ENCODE peak calls at places on chromosomes 12 and 14, in eight cellular contexts. I, P, X, B, J, V, K and Y are unnamed samples.

GRCh38 chr12:53096761-53097160 is 706 bp upstream of the IGFBP6 start:
- DNase-seq in I (no peak), P (no peak), X (no peak), B (no peak), J (no peak), V (no peak), K (no peak), Y (no peak)

GRCh38 chr12:24894869-24895268 is 54.0 kb downstream of the BCAT1 start:
- DNase-seq in I (no peak), P (no peak), X (no peak), B (no peak), J (no peak), V (no peak), K (no peak), Y (no peak)

GRCh38 chr12:110316861-110317260 is 35.8 kb downstream of the ATP2A2 start:
- DNase-seq in I (no peak), P (no peak), X (no peak), B (no peak), J (peak), V (no peak), K (no peak), Y (peak)

GRCh38 chr12:72028966-72029365 is 90.3 kb downstream of the TPH2 start:
- DNase-seq in I (no peak), P (no peak), X (no peak), B (no peak), J (no peak), V (no peak), K (no peak), Y (no peak)

GRCh38 chr14:74568896-74569295 is 43.1 kb downstream of the LTBP2 start:
- DNase-seq in I (no peak), P (no peak), X (no peak), B (no peak), J (no peak), V (peak), K (peak), Y (peak)

GRCh38 chr12:119208626-119209061 is 29.9 kb downstream of the HSPB8 start:
- DNase-seq in I (no peak), P (no peak), X (no peak), B (no peak), J (peak), V (peak), K (peak), Y (peak)

GRCh38 chr14:78904094-78904493 is 733.9 kb downstream of the NRXN3 start:
- DNase-seq in I (no peak), P (no peak), X (no peak), B (no peak), J (no peak), V (no peak), K (no peak), Y (no peak)

GRCh38 chr12:52358575-52359350 is 8.5 kb downstream of the KRT85 start:
- DNase-seq in I (no peak), P (no peak), X (peak), B (no peak), J (no peak), V (no peak), K (no peak), Y (peak)

GRCh38 chr12:42496886-42497285 is 92.7 kb downstream of the PRICKLE1 start:
- DNase-seq in I (no peak), P (no peak), X (no peak), B (no peak), J (no peak), V (no peak), K (no peak), Y (no peak)

GRCh38 chr14:105525861-105526780 is at the start of gene TMEM121:
- DNase-seq in I (peak), P (peak), X (peak), B (no peak), J (no peak), V (no peak), K (no peak), Y (no peak)

GRCh38 chr12:47022296-47022695 is 57.1 kb upstream of the PCED1B start:
- DNase-seq in I (no peak), P (no peak), X (no peak), B (no peak), J (peak), V (no peak), K (no peak), Y (peak)

GRCh38 chr12:46356655-46357437 is 15.7 kb downstream of the SLC38A2 start:
- DNase-seq in I (no peak), P (no peak), X (no peak), B (no peak), J (no peak), V (no peak), K (no peak), Y (no peak)

GRCh38 chr12:119227292-119227691 is 48.6 kb downstream of the HSPB8 start:
- DNase-seq in I (no peak), P (no peak), X (no peak), B (no peak), J (no peak), V (no peak), K (no peak), Y (no peak)

GRCh38 chr12:130602251-130602650 is 113.8 kb downstream of the RIMBP2 start:
- DNase-seq in I (no peak), P (no peak), X (no peak), B (no peak), J (no peak), V (no peak), K (no peak), Y (no peak)

GRCh38 chr12:124385219-124385969 is 90.5 kb downstream of the RFLNA start:
- DNase-seq in I (no peak), P (no peak), X (no peak), B (no peak), J (peak), V (no peak), K (no peak), Y (peak)

GRCh38 chr12:126454581-126454980 is 1389.3 kb downstream of the AACS start:
- DNase-seq in I (no peak), P (no peak), X (no peak), B (no peak), J (no peak), V (no peak), K (no peak), Y (no peak)

GRCh38 chr12:12726543-12727093 is 9.4 kb downstream of the CDKN1B start:
- DNase-seq in I (no peak), P (no peak), X (peak), B (no peak), J (peak), V (no peak), K (no peak), Y (peak)

GRCh38 chr12:102300824-102301461 is 103.3 kb upstream of the PMCH start:
- DNase-seq in I (no peak), P (no peak), X (peak), B (peak), J (peak), V (no peak), K (no peak), Y (peak)

GRCh38 chr14:104557086-104557485 is 22.5 kb upstream of the C14orf180 start:
- DNase-seq in I (no peak), P (no peak), X (no peak), B (no peak), J (no peak), V (peak), K (no peak), Y (no peak)

GRCh38 chr12:3216726-3217682 is 139.8 kb downstream of the TSPAN9 start:
- DNase-seq in I (no peak), P (no peak), X (no peak), B (peak), J (peak), V (no peak), K (no peak), Y (peak)

GRCh38 chr14:101231828-101232227 is 328.3 kb upstream of the RTL1 start:
- DNase-seq in I (no peak), P (no peak), X (no peak), B (no peak), J (no peak), V (no peak), K (no peak), Y (no peak)

GRCh38 chr12:121626087-121626852 is at the start of gene ORAI1:
- DNase-seq in I (peak), P (peak), X (peak), B (peak), J (peak), V (peak), K (peak), Y (peak)

GRCh38 chr12:121628536-121628935 is 2.2 kb downstream of the ORAI1 start:
- DNase-seq in I (no peak), P (no peak), X (no peak), B (no peak), J (no peak), V (no peak), K (no peak), Y (no peak)

GRCh38 chr12:121630791-121631190 is 4.5 kb downstream of the ORAI1 start:
- DNase-seq in I (no peak), P (no peak), X (no peak), B (no peak), J (no peak), V (no peak), K (no peak), Y (no peak)

GRCh38 chr12:121628037-121628436 is 1.7 kb downstream of the ORAI1 start:
- DNase-seq in I (no peak), P (no peak), X (no peak), B (no peak), J (no peak), V (no peak), K (peak), Y (peak)

DNA sequence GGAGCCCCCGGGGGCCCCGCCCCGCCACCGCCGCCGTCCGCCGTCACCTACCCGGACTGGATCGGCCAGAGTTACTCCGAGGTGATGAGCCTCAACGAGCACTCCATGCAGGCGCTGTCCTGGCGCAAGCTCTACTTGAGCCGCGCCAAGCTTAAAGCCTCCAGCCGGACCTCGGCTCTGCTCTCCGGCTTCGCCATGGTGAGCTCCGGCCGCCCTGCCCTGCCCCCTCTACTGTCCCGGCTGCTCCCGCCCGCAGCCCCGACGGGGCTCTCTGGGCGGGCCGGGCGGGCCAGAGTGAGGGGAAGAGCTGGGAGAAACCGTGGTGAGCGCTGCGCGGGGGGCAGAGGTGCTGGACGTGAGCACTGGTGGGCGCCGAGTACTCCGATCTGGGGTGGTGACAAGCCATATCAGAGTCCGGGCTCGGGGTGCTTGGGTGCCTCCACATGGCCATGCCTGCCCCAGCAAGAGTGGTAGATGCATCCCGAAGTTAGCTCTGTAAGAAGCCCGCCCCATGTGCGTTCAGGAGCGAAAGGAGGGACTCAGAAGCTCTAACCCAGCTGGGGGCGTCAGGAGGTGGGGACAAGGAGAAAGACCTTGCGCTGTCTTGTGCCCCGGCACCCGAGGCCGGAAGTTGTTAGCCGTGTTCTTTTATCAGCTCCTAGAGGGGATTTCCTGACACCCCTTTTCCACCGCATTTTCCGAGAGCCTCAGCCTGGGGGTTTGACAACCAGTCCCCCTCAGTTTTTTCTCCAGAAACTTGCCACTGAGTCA is 708 bp downstream of the ORAI1 start:
- DNase-seq in I (peak), P (peak), X (peak), B (no peak), J (peak), V (peak), K (peak), Y (peak)
- TF ChIP-seq CTCF in I (no peak), P (peak), X (peak), B (no peak), J (no peak), V (no peak), K (no peak), Y (peak)

GRCh38 chr12:27969901-27970390 is 2.6 kb downstream of the PTHLH start:
- DNase-seq in I (peak), P (peak), X (peak), B (peak), J (peak), V (peak), K (peak), Y (peak)
- TF ChIP-seq CTCF in I (no peak), P (no peak), X (peak), B (no peak), J (no peak), V (no peak), K (no peak), Y (no peak)

GRCh38 chr14:88868558-88869159 is 44.2 kb downstream of the TTC8 start:
- DNase-seq in I (no peak), P (no peak), X (peak), B (peak), J (peak), V (no peak), K (no peak), Y (peak)
- TF ChIP-seq CTCF in I (peak), P (peak), X (peak), B (peak), J (peak), V (peak), K (peak), Y (peak)

GRCh38 chr14:61380984-61381383 is 59.6 kb downstream of the PRKCH start:
- DNase-seq in I (no peak), P (no peak), X (no peak), B (no peak), J (no peak), V (no peak), K (no peak), Y (no peak)
- TF ChIP-seq CTCF in I (peak), P (no peak), X (no peak), B (peak), J (no peak), V (no peak), K (no peak), Y (no peak)

DNA sequence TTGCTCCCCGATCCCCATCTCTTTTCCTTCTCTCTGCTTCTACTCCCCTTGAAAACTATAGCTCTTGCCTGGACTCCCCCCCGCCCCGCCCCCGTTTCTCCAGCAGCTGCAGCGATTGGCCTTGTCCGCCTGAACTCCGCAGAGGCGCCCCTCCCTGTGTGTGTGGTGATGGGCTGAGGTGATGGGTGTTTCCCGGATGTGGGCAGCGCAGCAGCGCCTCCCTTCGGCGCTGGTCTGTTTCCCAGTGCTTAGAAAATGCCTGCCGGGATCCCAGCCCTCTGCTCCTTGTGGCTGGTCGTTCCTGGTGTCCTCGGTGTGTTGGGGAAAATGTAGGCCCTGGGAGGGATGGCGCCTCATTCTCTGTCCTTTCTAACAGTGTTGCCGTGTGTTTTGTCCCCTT is 43.3 kb downstream of the GALNT8 start:
- DNase-seq in I (no peak), P (peak), X (no peak), B (peak), J (no peak), V (no peak), K (peak), Y (peak)
- TF ChIP-seq CTCF in I (peak), P (peak), X (no peak), B (peak), J (no peak), V (no peak), K (no peak), Y (peak)